ENCODE peak calls at places on chromosomes 5 and 9, in nine cellular contexts. O is pancreas; Y is naive thymus-derived CD4-positive, alpha-beta T cell; R is GDM1; E is sciatic nerve; V is HTR-8/SVneo; A is PC-3; N is activated CD4-positive, alpha-beta T cell treated with anti-CD3 and anti-CD28 coated beads, Interleukin-2, amount 10 ng/mL, durations not matched to agents 7 days and 5 days; B is HCT116. X is an unnamed sample.

GRCh38 chr5:4976918-4977317 is 163.2 kb upstream of the ADAMTS16 start:
- DNase-seq in A (no peak), N (no peak), E (no peak), O (no peak), V (no peak), B (no peak), Y (no peak), R (no peak), X (no peak)

GRCh38 chr9:115628426-115628825 is 510.5 kb upstream of the TNC start:
- DNase-seq in A (peak), E (no peak), B (no peak), V (no peak), N (no peak), R (no peak), Y (no peak), O (no peak), X (no peak)

GRCh38 chr9:136570191-136570845 is 24.5 kb upstream of the NOTCH1 start:
- DNase-seq in R (no peak), E (no peak), B (no peak), A (no peak), N (no peak), O (no peak), Y (no peak), V (no peak), X (no peak)

GRCh38 chr5:93675458-93676450 is 65.6 kb downstream of the POU5F2 start:
- DNase-seq in R (no peak), V (no peak), Y (no peak), O (no peak), E (no peak), B (no peak), A (no peak), N (no peak), X (no peak)

GRCh38 chr5:38941912-38942311 is 96.1 kb downstream of the OSMR start:
- DNase-seq in A (no peak), B (no peak), R (no peak), O (no peak), N (no peak), E (no peak), V (no peak), Y (no peak), X (no peak)

GRCh38 chr5:180601591-180602480 is 10.5 kb upstream of the SCGB3A1 start:
- DNase-seq in R (no peak), N (no peak), V (no peak), Y (no peak), O (no peak), A (no peak), E (peak), B (no peak), X (no peak)

GRCh38 chr9:68567565-68567964 is 26.9 kb upstream of the TMEM252 start:
- DNase-seq in A (no peak), O (no peak), Y (no peak), B (no peak), R (no peak), E (no peak), V (no peak), N (no peak), X (no peak)

GRCh38 chr5:110376281-110376916 is 350.1 kb downstream of the TMEM232 start:
- DNase-seq in R (no peak), O (no peak), V (no peak), E (no peak), A (no peak), Y (no peak), B (no peak), N (no peak), X (no peak)

GRCh38 chr5:82564963-82565362 is 286.8 kb upstream of the RPS23 start:
- DNase-seq in E (no peak), O (no peak), Y (no peak), R (no peak), N (no peak), A (no peak), V (no peak), B (no peak), X (no peak)

GRCh38 chr5:120624021-120624563 is 160.0 kb downstream of the PRR16 start:
- DNase-seq in V (no peak), O (no peak), Y (no peak), N (no peak), B (no peak), E (no peak), A (peak), R (no peak), X (no peak)

GRCh38 chr9:89917861-89918260 is 313.0 kb downstream of the GADD45G start:
- DNase-seq in O (no peak), R (no peak), N (no peak), V (no peak), B (no peak), A (no peak), Y (no peak), E (no peak), X (no peak)

X was measured in pons.